ENCODE peak calls at places on chromosomes 2 and 18, in four cellular contexts. T is heart left ventricle, A is H54, C is NCI-H1930. G is an unnamed sample.

GRCh38 chr2:224569654-224570053 is 15.5 kb downstream of the CUL3 start:
- DNase-seq in C (no peak), T (no peak), A (no peak), G (no peak)

GRCh38 chr2:62524293-62524941 is 18.4 kb upstream of the TMEM17 start:
- DNase-seq in A (no peak), T (no peak), C (no peak), G (no peak)

GRCh38 chr2:240961878-240962277 is 36.5 kb upstream of the SNED1 start:
- DNase-seq in A (no peak), C (no peak), T (no peak), G (no peak)

GRCh38 chr18:78794031-78794430 is 185.6 kb upstream of the SALL3 start:
- DNase-seq in C (no peak), A (no peak), T (no peak), G (no peak)

GRCh38 chr2:4618141-4618540 is 914.8 kb downstream of the DCDC2C start:
- DNase-seq in A (no peak), C (no peak), T (no peak), G (no peak)

GRCh38 chr2:42967959-42968674 is 175.7 kb upstream of the HAAO start:
- DNase-seq in A (no peak), C (no peak), T (peak; percentile 82), G (no peak)

GRCh38 chr2:160214461-160215055 is 14.5 kb upstream of the ITGB6 start:
- DNase-seq in C (no peak), A (peak; percentile 43), T (peak; percentile 73), G (no peak)

GRCh38 chr2:240926516-240927389 is 20.6 kb downstream of the CROCC2 start:
- DNase-seq in T (peak; percentile 56), A (no peak), C (no peak), G (no peak)

GRCh38 chr2:64524604-64525322 is 635 bp downstream of the AFTPH start:
- DNase-seq in A (no peak), C (no peak), T (no peak), G (no peak)

GRCh38 chr18:61569176-61569892 is 236.1 kb downstream of the CDH20 start:
- DNase-seq in T (peak; percentile 79), A (peak; percentile 27), C (no peak), G (no peak)